ENCODE peak calls at places on chromosomes 11 and 22, in nine cellular contexts. X, O, U, F, A, K, S, J and W are unnamed samples.

GRCh38 chr11:129075757-129076156 is 116.4 kb downstream of the ARHGAP32 start:
- DNase-seq in X (no peak), O (no peak), U (no peak), F (no peak), A (no peak), K (no peak), S (no peak), J (no peak), W (no peak)

GRCh38 chr11:122633219-122633829 is 22.2 kb upstream of the UBASH3B start:
- DNase-seq in X (no peak), O (peak), U (no peak), F (peak), A (no peak), K (no peak), S (peak), J (no peak), W (peak)

GRCh38 chr22:47030881-47031627 is 268.6 kb downstream of the TBC1D22A start:
- DNase-seq in X (no peak), O (peak), U (no peak), F (no peak), A (no peak), K (no peak), S (peak), J (no peak), W (no peak)

GRCh38 chr11:380996-381395 is 11.7 kb downstream of the B4GALNT4 start:
- DNase-seq in X (no peak), O (no peak), U (no peak), F (no peak), A (no peak), K (no peak), S (no peak), J (no peak), W (no peak)

GRCh38 chr11:6828103-6828502 is 17.4 kb upstream of the OR10A5 start:
- DNase-seq in X (no peak), O (no peak), U (no peak), F (no peak), A (no peak), K (no peak), S (no peak), J (no peak), W (no peak)

GRCh38 chr11:81237139-81237538 is 1496.5 kb downstream of the FAM181B start:
- DNase-seq in X (peak), O (peak), U (no peak), F (peak), A (no peak), K (no peak), S (no peak), J (peak), W (peak)

GRCh38 chr22:47219789-47220188 is 457.3 kb downstream of the TBC1D22A start:
- DNase-seq in X (no peak), O (no peak), U (no peak), F (no peak), A (no peak), K (no peak), S (no peak), J (no peak), W (no peak)

GRCh38 chr11:77559686-77560425 is 29.9 kb upstream of the AQP11 start:
- DNase-seq in X (peak), O (peak), U (no peak), F (no peak), A (no peak), K (no peak), S (peak), J (no peak), W (peak)

GRCh38 chr11:93484716-93485115 is 58.5 kb downstream of the SMCO4 start:
- DNase-seq in X (no peak), O (no peak), U (no peak), F (no peak), A (no peak), K (no peak), S (peak), J (no peak), W (peak)

GRCh38 chr22:39574779-39575551 is 4.4 kb downstream of the CACNA1I start:
- DNase-seq in X (peak), O (peak), U (no peak), F (no peak), A (no peak), K (no peak), S (peak), J (no peak), W (peak)

GRCh38 chr22:20792221-20792965 is 18.5 kb downstream of the SERPIND1 start:
- DNase-seq in X (no peak), O (no peak), U (no peak), F (no peak), A (no peak), K (no peak), S (no peak), J (no peak), W (no peak)

GRCh38 chr11:69249641-69250502 is 44.1 kb upstream of the MYEOV start:
- DNase-seq in X (peak), O (no peak), U (no peak), F (no peak), A (no peak), K (no peak), S (peak), J (no peak), W (no peak)

GRCh38 chr11:10387209-10388083 is 67.6 kb upstream of the AMPD3 start:
- DNase-seq in X (no peak), O (no peak), U (peak), F (no peak), A (no peak), K (no peak), S (peak), J (peak), W (peak)

GRCh38 chr11:121535122-121535796 is 82.5 kb upstream of the SORL1-AS1 start:
- DNase-seq in X (no peak), O (no peak), U (no peak), F (no peak), A (no peak), K (no peak), S (no peak), J (no peak), W (no peak)

GRCh38 chr22:41636467-41636866 is 15.4 kb downstream of the XRCC6 start:
- DNase-seq in X (no peak), O (no peak), U (peak), F (no peak), A (no peak), K (no peak), S (peak), J (no peak), W (peak)

GRCh38 chr11:200224-201003 is 6.8 kb downstream of the BET1L start:
- DNase-seq in X (no peak), O (no peak), U (peak), F (no peak), A (no peak), K (no peak), S (no peak), J (no peak), W (no peak)

GRCh38 chr11:3022300-3022967 is 30.3 kb upstream of the NAP1L4 start:
- DNase-seq in X (peak), O (no peak), U (no peak), F (no peak), A (no peak), K (no peak), S (peak), J (no peak), W (peak)

GRCh38 chr22:17769013-17769715 is 5.1 kb downstream of the BID start:
- DNase-seq in X (no peak), O (no peak), U (no peak), F (no peak), A (no peak), K (no peak), S (no peak), J (no peak), W (no peak)

GRCh38 chr11:8098879-8099278 is 17.9 kb downstream of the TUB start:
- DNase-seq in X (no peak), O (no peak), U (no peak), F (no peak), A (no peak), K (no peak), S (peak), J (peak), W (no peak)

GRCh38 chr22:42236268-42236667 is 34.2 kb downstream of the TCF20 start:
- DNase-seq in X (no peak), O (no peak), U (no peak), F (no peak), A (no peak), K (no peak), S (no peak), J (no peak), W (no peak)

GRCh38 chr11:84564180-84564866 is 1062.8 kb downstream of the DLG2 start:
- DNase-seq in X (no peak), O (peak), U (no peak), F (no peak), A (no peak), K (no peak), S (peak), J (peak), W (peak)

GRCh38 chr11:3745161-3745560 is 52.2 kb downstream of the NUP98 start:
- DNase-seq in X (no peak), O (no peak), U (no peak), F (no peak), A (no peak), K (no peak), S (no peak), J (no peak), W (no peak)

GRCh38 chr22:50444663-50445062 is 30.2 kb downstream of the SBF1 start:
- DNase-seq in X (peak), O (no peak), U (no peak), F (no peak), A (no peak), K (no peak), S (peak), J (peak), W (peak)

GRCh38 chr11:123407124-123407995 is 22.7 kb upstream of the GRAMD1B start:
- DNase-seq in X (peak), O (peak), U (no peak), F (peak), A (peak), K (peak), S (peak), J (peak), W (peak)

GRCh38 chr11:126426126-126426525 is 70.6 kb downstream of the ST3GAL4 start:
- DNase-seq in X (no peak), O (no peak), U (no peak), F (no peak), A (no peak), K (no peak), S (no peak), J (no peak), W (peak)

GRCh38 chr11:34644669-34645406 is 23.9 kb downstream of the EHF start:
- DNase-seq in X (peak), O (no peak), U (no peak), F (no peak), A (no peak), K (no peak), S (peak), J (no peak), W (peak)

GRCh38 chr11:70420496-70420895 is 22.2 kb downstream of the CTTN start:
- DNase-seq in X (no peak), O (no peak), U (no peak), F (no peak), A (no peak), K (no peak), S (no peak), J (no peak), W (no peak)

GRCh38 chr22:50363411-50364194 is 20.5 kb downstream of the PPP6R2 start:
- DNase-seq in X (no peak), O (no peak), U (no peak), F (no peak), A (no peak), K (no peak), S (no peak), J (no peak), W (no peak)

GRCh38 chr11:2300936-2301630 is 635 bp downstream of the C11orf21 start:
- DNase-seq in X (no peak), O (no peak), U (peak), F (no peak), A (no peak), K (no peak), S (no peak), J (peak), W (no peak)

GRCh38 chr11:11169715-11170351 is 183.2 kb downstream of the CSNK2A3 start:
- DNase-seq in X (no peak), O (no peak), U (no peak), F (no peak), A (no peak), K (no peak), S (no peak), J (no peak), W (no peak)

GRCh38 chr11:40376346-40376745 is 1083.1 kb downstream of the LRRC4C start:
- DNase-seq in X (no peak), O (no peak), U (no peak), F (no peak), A (no peak), K (no peak), S (no peak), J (no peak), W (no peak)

GRCh38 chr22:39624501-39624821 is 53.9 kb downstream of the CACNA1I start:
- DNase-seq in X (no peak), O (no peak), U (no peak), F (no peak), A (no peak), K (no peak), S (no peak), J (no peak), W (no peak)